ENCODE peak calls at places on chromosomes 13 and 19, in five cellular contexts. One of them, this sample, is unnamed.

GRCh38 chr13:44790289-44790688 is 199.0 kb downstream of the NUFIP1 start:
- DNase-seq in sciatic nerve: no peak
- DNase-seq in mesenteric fat pad: no peak
- DNase-seq in activated T-helper 1 cell treated with anti-CD3 and anti-CD28 coated beads, Interleukin-12 subunit alpha, Interleukin-12 subunit beta, Interleukin-2, Interleukin-4 antibody, amounts not matched to agents 30 ng/mL and 10 ng/mL and 1 ng/mL, durations not matched to agents 14 hours and 24 hours and 36 hours: no peak
- DNase-seq in dorsolateral prefrontal cortex: no peak
- DNase-seq in this sample: no peak

GRCh38 chr19:49335784-49336481 is 727 bp downstream of the CD37 start:
- DNase-seq in sciatic nerve: peak; percentile 42
- DNase-seq in activated T-helper 1 cell treated with anti-CD3 and anti-CD28 coated beads, Interleukin-12 subunit alpha, Interleukin-12 subunit beta, Interleukin-2, Interleukin-4 antibody, amounts not matched to agents 30 ng/mL and 10 ng/mL and 1 ng/mL, durations not matched to agents 14 hours and 24 hours and 36 hours: no peak
- DNase-seq in mesenteric fat pad: peak; percentile 55
- DNase-seq in dorsolateral prefrontal cortex: no peak
- DNase-seq in this sample: peak; percentile 65

GRCh38 chr19:13366529-13367143 is 139.6 kb downstream of the CACNA1A start:
- DNase-seq in activated T-helper 1 cell treated with anti-CD3 and anti-CD28 coated beads, Interleukin-12 subunit alpha, Interleukin-12 subunit beta, Interleukin-2, Interleukin-4 antibody, amounts not matched to agents 30 ng/mL and 10 ng/mL and 1 ng/mL, durations not matched to agents 14 hours and 24 hours and 36 hours: no peak
- DNase-seq in sciatic nerve: no peak
- DNase-seq in dorsolateral prefrontal cortex: no peak
- DNase-seq in mesenteric fat pad: no peak
- DNase-seq in this sample: no peak

GRCh38 chr13:43301341-43301969 is 278.1 kb downstream of the DNAJC15 start:
- DNase-seq in sciatic nerve: no peak
- DNase-seq in activated T-helper 1 cell treated with anti-CD3 and anti-CD28 coated beads, Interleukin-12 subunit alpha, Interleukin-12 subunit beta, Interleukin-2, Interleukin-4 antibody, amounts not matched to agents 30 ng/mL and 10 ng/mL and 1 ng/mL, durations not matched to agents 14 hours and 24 hours and 36 hours: no peak
- DNase-seq in dorsolateral prefrontal cortex: no peak
- DNase-seq in mesenteric fat pad: no peak
- DNase-seq in this sample: no peak

GRCh38 chr19:34236035-34236793 is 18.1 kb upstream of the GARRE1 start:
- DNase-seq in mesenteric fat pad: no peak
- DNase-seq in activated T-helper 1 cell treated with anti-CD3 and anti-CD28 coated beads, Interleukin-12 subunit alpha, Interleukin-12 subunit beta, Interleukin-2, Interleukin-4 antibody, amounts not matched to agents 30 ng/mL and 10 ng/mL and 1 ng/mL, durations not matched to agents 14 hours and 24 hours and 36 hours: no peak
- DNase-seq in dorsolateral prefrontal cortex: no peak
- DNase-seq in sciatic nerve: no peak
- DNase-seq in this sample: no peak

GRCh38 chr19:32658527-32658926 is 16.5 kb downstream of the ANKRD27 start:
- DNase-seq in dorsolateral prefrontal cortex: no peak
- DNase-seq in mesenteric fat pad: no peak
- DNase-seq in sciatic nerve: no peak
- DNase-seq in activated T-helper 1 cell treated with anti-CD3 and anti-CD28 coated beads, Interleukin-12 subunit alpha, Interleukin-12 subunit beta, Interleukin-2, Interleukin-4 antibody, amounts not matched to agents 30 ng/mL and 10 ng/mL and 1 ng/mL, durations not matched to agents 14 hours and 24 hours and 36 hours: no peak
- DNase-seq in this sample: peak; percentile 35

GRCh38 chr13:42219051-42219450 is 52.9 kb upstream of the AKAP11 start:
- DNase-seq in sciatic nerve: no peak
- DNase-seq in activated T-helper 1 cell treated with anti-CD3 and anti-CD28 coated beads, Interleukin-12 subunit alpha, Interleukin-12 subunit beta, Interleukin-2, Interleukin-4 antibody, amounts not matched to agents 30 ng/mL and 10 ng/mL and 1 ng/mL, durations not matched to agents 14 hours and 24 hours and 36 hours: no peak
- DNase-seq in dorsolateral prefrontal cortex: peak; percentile 11
- DNase-seq in mesenteric fat pad: no peak
- DNase-seq in this sample: no peak

GRCh38 chr19:55418185-55418584 is 10.6 kb upstream of the UBE2S start:
- DNase-seq in activated T-helper 1 cell treated with anti-CD3 and anti-CD28 coated beads, Interleukin-12 subunit alpha, Interleukin-12 subunit beta, Interleukin-2, Interleukin-4 antibody, amounts not matched to agents 30 ng/mL and 10 ng/mL and 1 ng/mL, durations not matched to agents 14 hours and 24 hours and 36 hours: peak; percentile 37
- DNase-seq in mesenteric fat pad: no peak
- DNase-seq in sciatic nerve: no peak
- DNase-seq in dorsolateral prefrontal cortex: peak; percentile 29
- DNase-seq in this sample: no peak

This sample was measured in natural killer cell treated with Interleukin-12 subunit alpha and Interleukin-12 subunit beta and Interleukin-15 and Interleukin-18, amount 100 ng/mL, for 72 hours.